ENCODE peak calls at places on chromosomes 4 and X, in nine cellular contexts. B is T-helper 17 cell, L is LoVo, H is COLO829, G is NCI-H774, A is nephron progenitor cell, N is NCI-H2029, W is SW480, P is skeletal muscle cell. R is an unnamed sample.

GRCh38 chrX:9786839-9787635 is 808 bp downstream of the SHROOM2 start:
- DNase-seq in B (no peak), H (no peak), P (no peak), L (no peak), W (peak), N (no peak), G (no peak), A (no peak), R (no peak)

GRCh38 chr4:129545599-129546278 is 449.8 kb downstream of the C4orf33 start:
- DNase-seq in L (no peak), N (peak), P (peak), B (no peak), A (no peak), H (no peak), W (no peak), G (peak), R (peak)

GRCh38 chr4:15653864-15654391 is 1.2 kb downstream of the FBXL5 start:
- DNase-seq in B (no peak), W (peak), P (no peak), N (no peak), G (no peak), L (peak), H (peak), A (peak), R (peak)

GRCh38 chr4:3780347-3781171 is 14.4 kb downstream of the ADRA2C start:
- DNase-seq in G (no peak), L (no peak), A (no peak), W (peak), H (no peak), P (no peak), B (no peak), N (peak), R (no peak)

GRCh38 chr4:11263208-11263607 is 165.5 kb downstream of the HS3ST1 start:
- DNase-seq in B (no peak), L (no peak), P (no peak), W (no peak), H (no peak), G (no peak), A (no peak), N (no peak), R (no peak)

GRCh38 chr4:187999406-187999932 is 3.9 kb downstream of the ZFP42 start:
- DNase-seq in L (no peak), A (no peak), P (no peak), B (no peak), W (no peak), G (no peak), N (no peak), H (no peak), R (no peak)

GRCh38 chr4:107863850-107864371 is 39.2 kb downstream of the SGMS2 start:
- DNase-seq in H (peak), A (no peak), W (peak), L (peak), G (no peak), P (no peak), N (peak), B (no peak), R (peak)

GRCh38 chr4:184453402-184454160 is 20.8 kb downstream of the IRF2 start:
- DNase-seq in B (peak), G (no peak), H (peak), W (no peak), N (no peak), L (no peak), P (peak), A (peak), R (peak)

GRCh38 chrX:122943918-122944317 is 240.2 kb upstream of the GRIA3 start:
- DNase-seq in H (peak), W (no peak), G (no peak), L (no peak), B (no peak), N (no peak), P (peak), A (no peak), R (peak)

GRCh38 chr4:138404801-138405200 is 162.7 kb upstream of the SLC7A11 start:
- DNase-seq in B (no peak), N (no peak), G (no peak), W (no peak), L (no peak), H (no peak), A (no peak), P (no peak), R (no peak)

GRCh38 chr4:110049951-110050925 is 137.6 kb downstream of the EGF start:
- DNase-seq in N (no peak), W (peak), A (peak), H (peak), L (peak), P (no peak), B (peak), G (no peak), R (peak)

GRCh38 chr4:174405923-174406322 is 116.4 kb downstream of the HPGD start:
- DNase-seq in P (no peak), A (no peak), B (no peak), L (no peak), N (no peak), W (no peak), G (no peak), H (no peak), R (no peak)

GRCh38 chrX:38514014-38514854 is 47.1 kb upstream of the TSPAN7 start:
- DNase-seq in H (no peak), G (no peak), W (peak), N (peak), B (no peak), L (no peak), P (no peak), A (no peak), R (no peak)

GRCh38 chrX:19659929-19660328 is 144.6 kb upstream of the MAP3K15 start:
- DNase-seq in L (no peak), A (no peak), P (no peak), W (no peak), H (no peak), B (no peak), N (no peak), G (no peak), R (no peak)

GRCh38 chr4:10006236-10006603 is 15.1 kb downstream of the SLC2A9 start:
- DNase-seq in H (peak), W (no peak), N (peak), A (no peak), L (peak), G (peak), B (no peak), P (peak), R (peak)

GRCh38 chr4:113847710-113848109 is 86.2 kb upstream of the CAMK2D start:
- DNase-seq in G (no peak), H (no peak), L (no peak), N (no peak), A (no peak), P (no peak), B (no peak), W (no peak), R (no peak)

GRCh38 chr4:103002551-103002950 is 17.0 kb downstream of the SLC9B1 start:
- DNase-seq in P (no peak), L (no peak), A (no peak), G (no peak), N (no peak), W (no peak), H (no peak), B (no peak), R (peak)

GRCh38 chr4:54662123-54662522 is 4.4 kb downstream of the KIT start:
- DNase-seq in W (no peak), L (no peak), B (no peak), G (no peak), N (no peak), P (no peak), A (no peak), H (no peak), R (no peak)

GRCh38 chrX:10787264-10787663 is 166.9 kb upstream of the MID1 start:
- DNase-seq in P (no peak), N (no peak), W (no peak), L (no peak), A (no peak), H (no peak), G (no peak), B (no peak), R (no peak)

GRCh38 chrX:50889582-50889981 is 21.0 kb upstream of the BMP15 start:
- DNase-seq in H (no peak), P (no peak), G (no peak), A (no peak), L (no peak), W (no peak), B (no peak), N (no peak), R (no peak)

GRCh38 chrX:4263005-4263404 is 549.6 kb upstream of the PRKX start:
- DNase-seq in P (no peak), H (peak), G (no peak), N (no peak), B (no peak), A (no peak), W (peak), L (peak), R (no peak)

GRCh38 chr4:113311047-113311446 is 261.6 kb downstream of the ANK2 start:
- DNase-seq in P (no peak), B (no peak), A (no peak), G (no peak), H (no peak), W (no peak), N (no peak), L (no peak), R (no peak)

GRCh38 chrX:69285881-69286545 is 120.8 kb upstream of the PJA1 start:
- DNase-seq in P (no peak), W (no peak), N (peak), G (peak), L (peak), H (peak), B (peak), A (peak), R (peak)

GRCh38 chrX:72038016-72038415 is 93.7 kb downstream of the RTL5 start:
- DNase-seq in G (no peak), H (no peak), N (no peak), P (no peak), B (no peak), L (no peak), A (no peak), W (no peak), R (no peak)

GRCh38 chr4:43339435-43339834 is 446.9 kb downstream of the GRXCR1 start:
- DNase-seq in H (no peak), B (no peak), L (no peak), W (no peak), A (no peak), G (no peak), N (no peak), P (no peak), R (peak)

GRCh38 chrX:103488332-103488731 is 31.0 kb downstream of the RAB40A start:
- DNase-seq in N (no peak), A (no peak), W (peak), H (peak), G (no peak), L (no peak), B (no peak), P (no peak), R (peak)

GRCh38 chr4:105978684-105979296 is 83.5 kb downstream of the NPNT start:
- DNase-seq in P (peak), B (no peak), G (no peak), N (no peak), L (no peak), A (peak), W (no peak), H (peak), R (peak)

GRCh38 chr4:70158576-70158975 is 4.5 kb downstream of the PRR27 start:
- DNase-seq in W (no peak), N (peak), A (no peak), H (no peak), P (no peak), L (no peak), G (peak), B (no peak), R (no peak)